ENCODE peak calls at places on chromosomes 13 and 19, in six cellular contexts. One of them, this sample, is unnamed.

GRCh38 chr19:55158848-55159793 is 1.6 kb upstream of the TNNI3 start:
- DNase-seq in DMS153: no peak
- DNase-seq in tibial artery: no peak
- DNase-seq in M059J: peak
- DNase-seq in cortex of kidney: no peak
- DNase-seq in type B pancreatic cell: no peak
- DNase-seq in this sample: no peak

GRCh38 chr13:102333320-102334181 is 68.3 kb downstream of the FGF14 start:
- DNase-seq in M059J: no peak
- DNase-seq in type B pancreatic cell: no peak
- DNase-seq in DMS153: peak
- DNase-seq in tibial artery: no peak
- DNase-seq in cortex of kidney: no peak
- DNase-seq in this sample: no peak

GRCh38 chr19:898663-899062 is 5.4 kb downstream of the RNU6-9 start:
- DNase-seq in M059J: peak
- DNase-seq in tibial artery: no peak
- DNase-seq in cortex of kidney: no peak
- DNase-seq in type B pancreatic cell: no peak
- DNase-seq in DMS153: no peak
- DNase-seq in this sample: no peak

GRCh38 chr19:19460761-19461265 is 54.5 kb downstream of the TSSK6 start:
- DNase-seq in tibial artery: peak
- DNase-seq in M059J: no peak
- DNase-seq in cortex of kidney: no peak
- DNase-seq in type B pancreatic cell: no peak
- DNase-seq in DMS153: no peak
- DNase-seq in this sample: no peak

GRCh38 chr13:113455384-113455783 is 2.1 kb upstream of the ADPRHL1 start:
- DNase-seq in type B pancreatic cell: no peak
- DNase-seq in DMS153: no peak
- DNase-seq in cortex of kidney: no peak
- DNase-seq in tibial artery: no peak
- DNase-seq in M059J: no peak
- DNase-seq in this sample: no peak

GRCh38 chr13:42405665-42406390 is 133.9 kb downstream of the AKAP11 start:
- DNase-seq in M059J: peak
- DNase-seq in type B pancreatic cell: no peak
- DNase-seq in DMS153: no peak
- DNase-seq in cortex of kidney: no peak
- DNase-seq in tibial artery: no peak
- DNase-seq in this sample: no peak

GRCh38 chr13:23554000-23554399 is 16.2 kb upstream of the TNFRSF19 start:
- DNase-seq in cortex of kidney: no peak
- DNase-seq in DMS153: no peak
- DNase-seq in type B pancreatic cell: no peak
- DNase-seq in M059J: peak
- DNase-seq in tibial artery: no peak
- DNase-seq in this sample: no peak

GRCh38 chr19:980133-980998 is 3.8 kb upstream of the WDR18 start:
- DNase-seq in type B pancreatic cell: no peak
- DNase-seq in M059J: no peak
- DNase-seq in tibial artery: no peak
- DNase-seq in DMS153: no peak
- DNase-seq in cortex of kidney: no peak
- DNase-seq in this sample: no peak

GRCh38 chr13:24716011-24716410 is 35.8 kb downstream of the ATP12A start:
- DNase-seq in cortex of kidney: no peak
- DNase-seq in M059J: no peak
- DNase-seq in tibial artery: no peak
- DNase-seq in DMS153: no peak
- DNase-seq in type B pancreatic cell: no peak
- DNase-seq in this sample: no peak

GRCh38 chr19:1221141-1221903 is 15.7 kb downstream of the STK11 start:
- DNase-seq in type B pancreatic cell: no peak
- DNase-seq in cortex of kidney: no peak
- DNase-seq in DMS153: no peak
- DNase-seq in tibial artery: peak
- DNase-seq in M059J: no peak
- DNase-seq in this sample: no peak

GRCh38 chr13:29496241-29496712 is 99.2 kb downstream of the SLC7A1 start:
- DNase-seq in DMS153: no peak
- DNase-seq in cortex of kidney: no peak
- DNase-seq in M059J: peak
- DNase-seq in tibial artery: no peak
- DNase-seq in type B pancreatic cell: no peak
- DNase-seq in this sample: no peak

GRCh38 chr13:113916330-113916815 is 52.5 kb upstream of the GAS6 start:
- DNase-seq in tibial artery: no peak
- DNase-seq in type B pancreatic cell: no peak
- DNase-seq in M059J: no peak
- DNase-seq in cortex of kidney: no peak
- DNase-seq in DMS153: no peak
- DNase-seq in this sample: peak

GRCh38 chr19:49883094-49883493 is 5.6 kb downstream of the TBC1D17 start:
- DNase-seq in M059J: no peak
- DNase-seq in cortex of kidney: no peak
- DNase-seq in tibial artery: no peak
- DNase-seq in type B pancreatic cell: no peak
- DNase-seq in DMS153: no peak
- DNase-seq in this sample: no peak

GRCh38 chr13:28471408-28471807 is 23.5 kb downstream of the FLT1 start:
- DNase-seq in DMS153: no peak
- DNase-seq in type B pancreatic cell: no peak
- DNase-seq in M059J: no peak
- DNase-seq in tibial artery: no peak
- DNase-seq in cortex of kidney: no peak
- DNase-seq in this sample: no peak

GRCh38 chr13:45863716-45864590 is 12.4 kb upstream of the SIAH3 start:
- DNase-seq in tibial artery: no peak
- DNase-seq in DMS153: no peak
- DNase-seq in M059J: no peak
- DNase-seq in cortex of kidney: no peak
- DNase-seq in type B pancreatic cell: no peak
- DNase-seq in this sample: no peak

GRCh38 chr13:85970727-85971126 is 171.5 kb upstream of the SLITRK6 start:
- DNase-seq in tibial artery: no peak
- DNase-seq in type B pancreatic cell: no peak
- DNase-seq in DMS153: no peak
- DNase-seq in cortex of kidney: no peak
- DNase-seq in M059J: no peak
- DNase-seq in this sample: no peak

GRCh38 chr19:28920269-28921066 is 292.5 kb downstream of the UQCRFS1 start:
- DNase-seq in DMS153: no peak
- DNase-seq in tibial artery: no peak
- DNase-seq in type B pancreatic cell: no peak
- DNase-seq in M059J: no peak
- DNase-seq in cortex of kidney: no peak
- DNase-seq in this sample: no peak

GRCh38 chr13:107450426-107450825 is 764.9 kb downstream of the LIG4 start:
- DNase-seq in DMS153: no peak
- DNase-seq in M059J: no peak
- DNase-seq in cortex of kidney: no peak
- DNase-seq in type B pancreatic cell: no peak
- DNase-seq in tibial artery: no peak
- DNase-seq in this sample: no peak

GRCh38 chr19:49290517-49290916 is 34.5 kb downstream of the SLC6A16 start:
- DNase-seq in tibial artery: no peak
- DNase-seq in type B pancreatic cell: no peak
- DNase-seq in M059J: no peak
- DNase-seq in DMS153: no peak
- DNase-seq in cortex of kidney: no peak
- DNase-seq in this sample: no peak

GRCh38 chr19:9782282-9782681 is 13.7 kb upstream of the ZNF846 start:
- DNase-seq in M059J: peak
- DNase-seq in tibial artery: no peak
- DNase-seq in type B pancreatic cell: no peak
- DNase-seq in cortex of kidney: no peak
- DNase-seq in DMS153: no peak
- DNase-seq in this sample: no peak

GRCh38 chr19:18310118-18310909 is 12.6 kb downstream of the LSM4 start:
- DNase-seq in type B pancreatic cell: no peak
- DNase-seq in tibial artery: no peak
- DNase-seq in M059J: no peak
- DNase-seq in cortex of kidney: no peak
- DNase-seq in DMS153: no peak
- DNase-seq in this sample: no peak

GRCh38 chr13:43245374-43245964 is 222.1 kb downstream of the DNAJC15 start:
- DNase-seq in DMS153: no peak
- DNase-seq in tibial artery: no peak
- DNase-seq in M059J: peak
- DNase-seq in cortex of kidney: no peak
- DNase-seq in type B pancreatic cell: no peak
- DNase-seq in this sample: no peak

GRCh38 chr19:13526552-13526951 is 20.3 kb upstream of the CACNA1A start:
- DNase-seq in cortex of kidney: no peak
- DNase-seq in M059J: peak
- DNase-seq in DMS153: no peak
- DNase-seq in type B pancreatic cell: no peak
- DNase-seq in tibial artery: no peak
- DNase-seq in this sample: no peak

GRCh38 chr19:33462112-33462726 is 59.4 kb downstream of the PEPD start:
- DNase-seq in type B pancreatic cell: no peak
- DNase-seq in cortex of kidney: no peak
- DNase-seq in DMS153: peak
- DNase-seq in tibial artery: peak
- DNase-seq in M059J: no peak
- DNase-seq in this sample: no peak

GRCh38 chr19:16461630-16462051 is 10.1 kb downstream of the EPS15L1 start:
- DNase-seq in type B pancreatic cell: no peak
- DNase-seq in DMS153: no peak
- DNase-seq in cortex of kidney: no peak
- DNase-seq in tibial artery: no peak
- DNase-seq in M059J: no peak
- DNase-seq in this sample: no peak

GRCh38 chr19:45574526-45574925 is 10.1 kb downstream of the OPA3 start:
- DNase-seq in DMS153: no peak
- DNase-seq in type B pancreatic cell: no peak
- DNase-seq in cortex of kidney: no peak
- DNase-seq in M059J: no peak
- DNase-seq in tibial artery: no peak
- DNase-seq in this sample: no peak

GRCh38 chr13:90683711-90684131 is 663.8 kb upstream of the MIR17HG start:
- DNase-seq in type B pancreatic cell: no peak
- DNase-seq in cortex of kidney: no peak
- DNase-seq in tibial artery: no peak
- DNase-seq in DMS153: peak
- DNase-seq in M059J: no peak
- DNase-seq in this sample: no peak

GRCh38 chr19:17794731-17795494 is at the start of gene B3GNT3:
- DNase-seq in tibial artery: no peak
- DNase-seq in M059J: peak
- DNase-seq in type B pancreatic cell: no peak
- DNase-seq in cortex of kidney: no peak
- DNase-seq in DMS153: peak
- DNase-seq in this sample: no peak

GRCh38 chr13:37811441-37811840 is 58.1 kb downstream of the TRPC4 start:
- DNase-seq in DMS153: no peak
- DNase-seq in tibial artery: no peak
- DNase-seq in type B pancreatic cell: no peak
- DNase-seq in M059J: no peak
- DNase-seq in cortex of kidney: no peak
- DNase-seq in this sample: no peak

This sample was measured in vagina.